ENCODE peak calls at places on chromosomes 7 and 10, in five cellular contexts. Q, F, R, A and D are unnamed samples.

GRCh38 chr10:15856328-15857000 is 3.8 kb downstream of the MINDY3 start:
- DNase-seq in Q (no peak), F (peak), R (no peak), A (peak), D (no peak)

GRCh38 chr10:60757422-60757895 is 20.8 kb upstream of the CDK1 start:
- DNase-seq in Q (no peak), F (no peak), R (no peak), A (no peak), D (no peak)

GRCh38 chr10:121662945-121663917 is 65.0 kb upstream of the FGFR2 start:
- DNase-seq in Q (no peak), F (peak), R (peak), A (peak), D (no peak)

GRCh38 chr10:63595072-63595471 is 73.9 kb downstream of the REEP3 start:
- DNase-seq in Q (no peak), F (no peak), R (no peak), A (no peak), D (no peak)

GRCh38 chr10:111522141-111522540 is 445.3 kb downstream of the ADRA2A start:
- DNase-seq in Q (no peak), F (no peak), R (no peak), A (no peak), D (no peak)

GRCh38 chr7:1700086-1700485 is 30.0 kb downstream of the ELFN1 start:
- DNase-seq in Q (no peak), F (peak), R (peak), A (no peak), D (no peak)

GRCh38 chr7:130721486-130722277 is 12.3 kb downstream of the KLF14 start:
- DNase-seq in Q (peak), F (peak), R (peak), A (peak), D (peak)

GRCh38 chr7:95011156-95011928 is 103.9 kb downstream of the PPP1R9A start:
- DNase-seq in Q (no peak), F (no peak), R (no peak), A (no peak), D (no peak)

GRCh38 chr7:72751978-72752377 is 76.0 kb downstream of the TYW1B start:
- DNase-seq in Q (no peak), F (peak), R (peak), A (peak), D (no peak)

GRCh38 chr10:26213157-26213780 is 3.3 kb upstream of the GAD2 start:
- DNase-seq in Q (no peak), F (peak), R (peak), A (no peak), D (no peak)

GRCh38 chr10:14271621-14272020 is 59.1 kb downstream of the FRMD4A start:
- DNase-seq in Q (no peak), F (no peak), R (no peak), A (no peak), D (no peak)

GRCh38 chr10:119162693-119163092 is 2.8 kb downstream of the SFXN4 start:
- DNase-seq in Q (no peak), F (no peak), R (no peak), A (no peak), D (no peak)

GRCh38 chr7:134767567-134768168 is 11.8 kb upstream of the CALD1 start:
- DNase-seq in Q (no peak), F (no peak), R (no peak), A (no peak), D (no peak)

GRCh38 chr10:69911571-69912528 is 110.1 kb downstream of the COL13A1 start:
- DNase-seq in Q (no peak), F (no peak), R (no peak), A (no peak), D (no peak)

GRCh38 chr7:83259064-83259463 is 96.4 kb upstream of the PCLO start:
- DNase-seq in Q (no peak), F (no peak), R (no peak), A (no peak), D (no peak)

GRCh38 chr7:48168159-48168558 is 3.1 kb upstream of the ABCA13 start:
- DNase-seq in Q (no peak), F (no peak), R (no peak), A (no peak), D (no peak)

GRCh38 chr7:157656195-157656769 is 319.5 kb downstream of the DNAJB6 start:
- DNase-seq in Q (no peak), F (peak), R (no peak), A (no peak), D (no peak)

DNA sequence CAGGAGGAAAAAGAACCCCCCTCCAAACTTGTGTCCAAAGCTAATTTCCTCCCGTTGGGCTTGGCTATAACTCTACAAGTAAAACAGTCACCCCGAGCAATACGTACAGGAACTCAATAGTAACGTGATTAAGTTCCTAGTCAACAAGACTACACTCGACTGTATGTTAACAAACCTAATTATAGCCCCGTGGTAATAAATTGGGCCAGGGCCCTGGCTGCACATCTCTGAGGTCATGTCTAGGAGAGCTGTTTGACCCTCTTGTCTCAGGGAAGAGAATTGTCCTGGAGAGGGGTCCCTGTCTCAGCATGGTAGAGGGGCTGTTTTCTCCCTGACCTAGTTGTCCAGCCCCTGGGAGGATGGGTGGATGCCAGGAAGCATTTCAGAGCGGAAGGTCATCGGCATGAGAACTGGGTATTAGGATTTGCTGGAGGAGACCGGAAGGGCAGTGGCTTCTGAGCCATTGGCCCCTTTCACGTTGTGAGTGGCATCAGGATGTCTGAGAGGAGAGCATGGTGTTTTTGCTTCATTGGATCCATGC is 60.2 kb upstream of the COMTD1 start:
- DNase-seq in Q (no peak), F (no peak), R (no peak), A (no peak), D (no peak)
- H3K27ac ChIP-seq in Q (no peak), F (peak), R (no peak), A (no peak), D (no peak)

DNA sequence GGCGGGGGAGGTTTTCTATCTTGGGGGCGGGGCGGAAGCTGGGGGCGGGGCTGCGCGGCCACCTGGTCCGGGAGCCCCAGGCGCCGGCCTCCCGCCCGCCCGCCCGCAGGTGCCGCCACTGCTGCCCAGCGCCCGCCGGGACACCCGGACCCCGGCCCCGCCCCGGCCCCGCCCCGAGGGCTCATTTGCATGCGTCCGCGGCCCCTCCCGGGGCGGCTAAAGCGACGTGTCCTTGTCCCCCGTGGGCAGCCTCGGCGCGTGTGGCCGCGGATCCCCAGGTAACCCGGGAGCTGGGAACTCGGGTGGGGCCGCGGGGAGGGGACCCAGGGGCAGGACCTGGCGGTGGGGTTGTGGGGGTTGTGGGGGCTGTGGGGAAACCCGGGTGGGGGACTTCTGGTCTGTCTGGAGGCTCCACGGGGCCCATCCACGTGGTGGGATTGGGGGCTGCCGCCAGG is at the start of gene BHLHA15:
- DNase-seq in Q (peak), F (peak), R (no peak), A (peak), D (no peak)
- H3K4me3 ChIP-seq in Q (peak), F (peak), R (peak), A (peak), D (no peak)

DNA sequence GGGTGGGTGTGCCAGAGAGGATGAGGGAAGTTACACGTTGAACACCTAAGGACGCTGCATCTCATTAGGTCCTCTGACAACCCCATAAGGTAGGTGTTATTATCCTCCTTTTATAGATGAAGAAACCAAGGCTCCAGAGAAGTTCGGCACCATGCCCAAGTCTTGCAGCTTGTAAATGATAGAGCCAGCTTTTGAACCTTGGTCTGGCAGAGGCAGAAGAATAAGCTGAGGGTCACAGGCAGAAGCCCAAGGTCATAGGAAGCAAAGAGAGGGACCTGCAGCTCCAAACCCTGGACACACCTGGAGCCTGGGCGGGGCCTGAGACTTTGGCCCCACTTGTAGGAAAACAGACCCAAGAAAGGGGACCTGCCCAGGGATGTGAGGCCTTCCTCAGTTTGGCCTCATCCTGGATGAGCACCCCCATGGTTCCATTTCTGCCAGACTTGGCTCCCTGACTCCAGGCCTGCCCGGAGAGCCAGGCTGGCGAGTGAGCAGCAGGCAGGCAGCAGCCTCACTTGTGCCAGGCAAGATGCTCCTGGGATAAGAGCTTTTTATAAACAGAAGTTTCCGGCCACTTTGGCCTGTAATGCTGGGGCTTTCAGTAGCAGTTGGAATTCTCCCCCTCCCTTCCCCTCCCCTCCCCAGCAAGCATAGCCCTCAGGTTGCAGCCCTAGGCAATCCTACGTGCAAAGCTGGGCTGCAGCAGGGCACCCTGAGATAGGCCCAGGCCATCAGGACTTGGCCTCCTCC is 2.4 kb downstream of the KCNH2 start:
- DNase-seq in Q (no peak), F (peak), R (no peak), A (no peak), D (no peak)
- TF ChIP-seq GABPA in Q (no peak), F (no peak), R (no peak), A (no peak), D (no peak)

GRCh38 chr7:5692845-5693278 is 88.6 kb downstream of the RNF216 start:
- DNase-seq in Q (no peak), F (peak), R (no peak), A (no peak), D (no peak)

GRCh38 chr7:5695037-5695708 is 86.3 kb downstream of the RNF216 start:
- DNase-seq in Q (no peak), F (no peak), R (no peak), A (no peak), D (no peak)

GRCh38 chr7:5693529-5693928 is 87.9 kb downstream of the RNF216 start:
- DNase-seq in Q (peak), F (no peak), R (no peak), A (no peak), D (peak)

GRCh38 chr7:5695709-5696345 is 85.6 kb downstream of the RNF216 start:
- DNase-seq in Q (no peak), F (no peak), R (no peak), A (no peak), D (peak)

GRCh38 chr7:5694221-5694754 is 87.2 kb downstream of the RNF216 start:
- DNase-seq in Q (no peak), F (no peak), R (no peak), A (no peak), D (no peak)
- H3K27ac ChIP-seq in Q (no peak), F (peak), R (no peak), A (no peak), D (peak)

GRCh38 chr10:62056660-62057059 is 155.2 kb downstream of the ARID5B start:
- DNase-seq in Q (no peak), F (no peak), R (no peak), A (no peak), D (no peak)
- H3K4me3 ChIP-seq in Q (no peak), F (no peak), R (no peak), A (no peak), D (no peak)

GRCh38 chr7:117074378-117074777 is 121.1 kb downstream of the ST7 start:
- DNase-seq in Q (no peak), F (no peak), R (no peak), A (no peak), D (no peak)

GRCh38 chr7:117068511-117069155 is 115.3 kb downstream of the ST7 start:
- DNase-seq in Q (no peak), F (peak), R (no peak), A (no peak), D (no peak)

GRCh38 chr7:117069379-117069778 is 116.1 kb downstream of the ST7 start:
- DNase-seq in Q (no peak), F (no peak), R (no peak), A (no peak), D (no peak)

GRCh38 chr7:117072620-117073118 is 119.4 kb downstream of the ST7 start:
- DNase-seq in Q (no peak), F (peak), R (no peak), A (no peak), D (peak)

DNA sequence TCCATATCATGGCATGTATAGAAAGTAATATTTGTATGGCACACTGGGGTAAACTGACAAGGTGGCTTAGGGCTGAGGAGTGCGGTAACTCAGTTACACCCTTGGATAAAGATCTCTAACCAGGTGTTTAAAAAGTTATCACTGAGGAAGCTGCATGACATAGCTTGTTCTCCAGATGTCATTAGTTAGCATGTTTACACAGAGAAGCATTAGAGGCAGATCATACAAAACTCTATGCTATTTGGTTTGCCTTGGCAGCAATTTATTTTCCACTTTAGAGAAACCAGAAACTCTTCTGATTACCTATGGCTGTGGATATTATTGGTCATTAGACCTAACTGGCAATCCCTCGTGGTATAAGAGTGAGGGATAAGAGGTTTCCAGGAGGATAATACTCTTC is 118.3 kb downstream of the ST7 start:
- DNase-seq in Q (no peak), F (peak), R (no peak), A (peak), D (no peak)
- TF ChIP-seq GABPA in Q (no peak), F (no peak), R (no peak), A (no peak), D (no peak)

GRCh38 chr7:87216701-87217508 is 2.6 kb downstream of the TMEM243 start:
- DNase-seq in Q (no peak), F (no peak), R (no peak), A (no peak), D (no peak)

GRCh38 chr7:87218941-87219544 is 489 bp downstream of the TMEM243 start:
- DNase-seq in Q (peak), F (peak), R (no peak), A (peak), D (peak)

GRCh38 chr7:87219545-87220025 is at the start of gene TMEM243:
- DNase-seq in Q (peak), F (peak), R (peak), A (peak), D (peak)

GRCh38 chr7:87220026-87220733 is 648 bp upstream of the TMEM243 start:
- DNase-seq in Q (peak), F (peak), R (peak), A (peak), D (peak)

GRCh38 chr7:87217983-87218653 is 1.4 kb downstream of the TMEM243 start:
- DNase-seq in Q (no peak), F (no peak), R (no peak), A (no peak), D (no peak)
- H3K27ac ChIP-seq in Q (no peak), F (no peak), R (no peak), A (no peak), D (no peak)

GRCh38 chr10:93437000-93437945 is 44.9 kb downstream of the MYOF start:
- DNase-seq in Q (peak), F (no peak), R (peak), A (no peak), D (no peak)
- H3K4me3 ChIP-seq in Q (peak), F (peak), R (peak), A (no peak), D (no peak)

GRCh38 chr10:90481326-90481923 is 376.4 kb downstream of the HTR7 start:
- DNase-seq in Q (no peak), F (no peak), R (no peak), A (no peak), D (no peak)

GRCh38 chr10:90480466-90480865 is 377.4 kb downstream of the HTR7 start:
- DNase-seq in Q (no peak), F (no peak), R (no peak), A (no peak), D (no peak)

DNA sequence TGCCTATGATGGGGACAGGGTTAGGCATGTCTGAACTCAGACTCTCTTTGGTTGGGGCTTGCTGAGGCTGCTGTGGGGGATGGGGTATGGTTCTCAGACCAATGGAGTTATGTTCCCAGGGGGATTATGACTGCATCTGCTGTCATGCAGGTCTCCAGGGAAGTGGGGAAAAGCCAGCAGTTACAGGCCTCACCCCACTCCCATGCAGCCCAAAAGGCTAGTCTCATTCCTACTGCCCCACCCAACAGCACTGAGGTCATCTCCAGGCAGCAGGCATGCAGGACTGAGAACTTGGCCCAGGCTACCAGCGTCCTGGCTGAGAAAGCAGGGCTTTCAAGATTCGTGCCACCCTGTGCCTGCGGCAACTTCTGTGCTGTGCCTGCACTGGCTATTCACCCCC is 373.3 kb downstream of the HTR7 start:
- DNase-seq in Q (no peak), F (no peak), R (peak), A (no peak), D (no peak)
- TF ChIP-seq GABPA in Q (no peak), F (no peak), R (no peak), A (no peak), D (no peak)

DNA sequence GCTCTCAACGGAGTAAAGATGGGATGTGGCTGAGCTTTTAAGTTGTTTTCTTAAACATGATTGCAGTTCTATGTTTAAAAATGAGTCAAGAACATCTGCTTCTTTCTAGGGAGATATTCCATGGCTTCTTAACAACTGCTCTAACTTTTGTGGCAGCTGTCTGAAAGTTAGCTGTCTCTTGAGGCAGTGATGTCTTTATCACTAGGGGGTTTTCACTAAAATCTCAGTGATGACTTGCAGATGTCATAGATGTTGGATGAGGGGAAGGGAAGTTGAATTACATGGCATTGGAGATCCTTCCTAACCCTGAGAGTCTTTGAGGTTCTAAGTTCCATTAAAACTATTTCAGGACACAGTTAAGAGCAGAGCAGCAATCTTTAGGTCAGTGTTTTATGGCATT is 43.5 kb downstream of the PRKG1 start:
- DNase-seq in Q (no peak), F (no peak), R (no peak), A (no peak), D (no peak)
- H3K27ac ChIP-seq in Q (no peak), F (no peak), R (no peak), A (no peak), D (no peak)